ENCODE peak calls at places on chromosome 7, in five cellular contexts. One of them, this sample, is unnamed. For H3K27me3, the result is how much of the 10 kb centered on the place peaks cover.

GRCh38 chr7:33845991-33846509 is 59.3 kb upstream of the BMPER start:
- DNase-seq in astrocyte: peak
- DNase-seq in H1: no peak
- DNase-seq in kidney epithelial cell: no peak
- DNase-seq in thyroid gland: no peak
- DNase-seq in this sample: no peak

GRCh38 chr7:98922392-98923107 is 44.2 kb downstream of the TRRAP start:
- DNase-seq in astrocyte: peak
- DNase-seq in H1: no peak
- DNase-seq in kidney epithelial cell: no peak
- DNase-seq in thyroid gland: no peak
- DNase-seq in this sample: peak

GRCh38 chr7:130363156-130363847 is 17.0 kb upstream of the CPA1 start:
- DNase-seq in astrocyte: peak
- DNase-seq in H1: no peak
- DNase-seq in kidney epithelial cell: peak
- DNase-seq in thyroid gland: no peak
- DNase-seq in this sample: peak

GRCh38 chr7:112665709-112666108 is 124.5 kb downstream of the TMEM168 start:
- DNase-seq in astrocyte: no peak
- DNase-seq in H1: no peak
- DNase-seq in kidney epithelial cell: no peak
- DNase-seq in thyroid gland: no peak
- DNase-seq in this sample: peak

GRCh38 chr7:75762350-75762917 is 9.6 kb downstream of the CCL26 start:
- DNase-seq in astrocyte: peak
- DNase-seq in H1: no peak
- DNase-seq in kidney epithelial cell: peak
- DNase-seq in thyroid gland: peak
- DNase-seq in this sample: peak

GRCh38 chr7:70402069-70402468 is 729.9 kb upstream of the GALNT17 start:
- DNase-seq in astrocyte: no peak
- DNase-seq in H1: no peak
- DNase-seq in kidney epithelial cell: no peak
- DNase-seq in thyroid gland: no peak
- DNase-seq in this sample: no peak

GRCh38 chr7:47536705-47537611 is 45.0 kb downstream of the TNS3 start:
- DNase-seq in astrocyte: peak
- DNase-seq in H1: no peak
- DNase-seq in kidney epithelial cell: no peak
- DNase-seq in thyroid gland: peak
- DNase-seq in this sample: peak

GRCh38 chr7:31340603-31341002 is at the start of gene NEUROD6:
- DNase-seq in astrocyte: no peak
- DNase-seq in H1: no peak
- DNase-seq in kidney epithelial cell: no peak
- DNase-seq in thyroid gland: no peak
- DNase-seq in this sample: no peak

GRCh38 chr7:151800861-151801260 is 76.1 kb downstream of the PRKAG2 start:
- DNase-seq in astrocyte: no peak
- DNase-seq in H1: no peak
- DNase-seq in kidney epithelial cell: no peak
- DNase-seq in thyroid gland: no peak
- DNase-seq in this sample: no peak

GRCh38 chr7:82164813-82165212 is 278.8 kb downstream of the CACNA2D1 start:
- DNase-seq in astrocyte: peak
- DNase-seq in H1: no peak
- DNase-seq in kidney epithelial cell: no peak
- DNase-seq in thyroid gland: no peak
- DNase-seq in this sample: peak

GRCh38 chr7:93890464-93891068 is at the start of gene TFPI2:
- DNase-seq in astrocyte: peak
- DNase-seq in H1: peak
- DNase-seq in kidney epithelial cell: peak
- DNase-seq in thyroid gland: no peak
- DNase-seq in this sample: peak

GRCh38 chr7:82229164-82229563 is 214.4 kb downstream of the CACNA2D1 start:
- DNase-seq in astrocyte: no peak
- DNase-seq in H1: no peak
- DNase-seq in kidney epithelial cell: no peak
- DNase-seq in thyroid gland: no peak
- DNase-seq in this sample: no peak

GRCh38 chr7:101985646-101986199 is 168.3 kb downstream of the CUX1 start:
- DNase-seq in astrocyte: no peak
- DNase-seq in H1: no peak
- DNase-seq in kidney epithelial cell: no peak
- DNase-seq in thyroid gland: no peak
- DNase-seq in this sample: no peak

GRCh38 chr7:48109848-48110663 is 21.0 kb downstream of the UPP1 start:
- DNase-seq in astrocyte: no peak
- DNase-seq in H1: peak
- DNase-seq in kidney epithelial cell: no peak
- DNase-seq in thyroid gland: peak
- DNase-seq in this sample: peak

GRCh38 chr7:12111461-12112405 is 99.4 kb upstream of the TMEM106B start:
- DNase-seq in astrocyte: peak
- DNase-seq in H1: peak
- DNase-seq in kidney epithelial cell: no peak
- DNase-seq in thyroid gland: peak
- DNase-seq in this sample: peak

GRCh38 chr7:1691601-1692499 is 21.8 kb downstream of the ELFN1 start:
- DNase-seq in astrocyte: peak
- DNase-seq in H1: peak
- DNase-seq in kidney epithelial cell: peak
- DNase-seq in thyroid gland: no peak
- DNase-seq in this sample: no peak

GRCh38 chr7:55104123-55104522 is 85.3 kb downstream of the EGFR start:
- DNase-seq in astrocyte: no peak
- DNase-seq in H1: no peak
- DNase-seq in kidney epithelial cell: no peak
- DNase-seq in thyroid gland: no peak
- DNase-seq in this sample: no peak

GRCh38 chr7:73427902-73428696 is 5.5 kb upstream of the FZD9 start:
- DNase-seq in astrocyte: no peak
- DNase-seq in H1: no peak
- DNase-seq in kidney epithelial cell: no peak
- DNase-seq in thyroid gland: no peak
- DNase-seq in this sample: no peak

GRCh38 chr7:116172353-116172752 is 38.0 kb upstream of the TES start:
- DNase-seq in astrocyte: no peak
- DNase-seq in H1: no peak
- DNase-seq in kidney epithelial cell: no peak
- DNase-seq in thyroid gland: no peak
- DNase-seq in this sample: peak

GRCh38 chr7:19404912-19405329 is 259.7 kb upstream of the FERD3L start:
- DNase-seq in astrocyte: peak
- DNase-seq in H1: no peak
- DNase-seq in kidney epithelial cell: peak
- DNase-seq in thyroid gland: peak
- DNase-seq in this sample: peak

GRCh38 chr7:42686594-42687156 is 225.2 kb downstream of the C7orf25 start:
- DNase-seq in astrocyte: no peak
- DNase-seq in H1: peak
- DNase-seq in kidney epithelial cell: no peak
- DNase-seq in thyroid gland: no peak
- DNase-seq in this sample: no peak

GRCh38 chr7:80942261-80943041 is 23.6 kb upstream of the SEMA3C start:
- DNase-seq in astrocyte: peak
- DNase-seq in H1: no peak
- DNase-seq in kidney epithelial cell: peak
- DNase-seq in thyroid gland: peak
- DNase-seq in this sample: peak

GRCh38 chr7:78151229-78151628 is 352.7 kb downstream of the PHTF2 start:
- DNase-seq in astrocyte: peak
- DNase-seq in H1: no peak
- DNase-seq in kidney epithelial cell: no peak
- DNase-seq in thyroid gland: no peak
- DNase-seq in this sample: peak

GRCh38 chr7:5284304-5285281 is 1.9 kb downstream of the SLC29A4 start:
- DNase-seq in astrocyte: no peak
- DNase-seq in H1: peak
- DNase-seq in kidney epithelial cell: no peak
- DNase-seq in thyroid gland: peak
- DNase-seq in this sample: peak
- H3K27me3 ChIP-seq in astrocyte: under half
- H3K27me3 ChIP-seq in H1: under half
- H3K27me3 ChIP-seq in kidney epithelial cell: under half
- H3K27me3 ChIP-seq in thyroid gland: under half
- H3K27me3 ChIP-seq in this sample: under half

DNA sequence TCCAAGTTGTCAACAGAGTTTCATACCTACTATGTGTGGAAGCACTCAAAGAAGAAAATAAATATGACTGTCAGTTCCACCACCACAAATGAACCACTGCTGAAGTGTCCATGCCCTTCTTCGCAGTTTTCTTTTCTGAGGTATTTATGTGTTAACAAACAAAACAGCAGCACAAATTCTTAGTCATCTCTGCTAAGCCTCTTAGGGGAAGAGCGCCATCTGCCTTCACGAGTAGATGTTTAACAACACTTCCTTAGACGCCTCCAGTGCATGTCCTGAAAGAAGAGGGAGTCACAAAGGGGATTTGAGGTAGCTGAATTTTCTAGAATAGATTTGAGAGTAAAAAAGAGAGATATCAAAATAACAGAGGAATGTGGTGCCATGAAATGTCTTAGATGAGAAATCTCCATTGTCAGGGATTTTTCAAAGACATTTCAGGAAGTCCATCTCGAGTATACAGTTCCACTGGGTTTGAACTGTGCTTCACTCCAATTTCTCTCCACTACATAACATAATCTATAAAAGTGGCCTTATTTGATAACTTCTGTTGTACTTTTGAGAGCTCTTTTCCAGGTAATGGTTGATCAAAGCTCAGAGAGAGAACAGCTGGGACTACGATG is 775.3 kb upstream of the POM121L12 start:
- DNase-seq in astrocyte: no peak
- DNase-seq in H1: no peak
- DNase-seq in kidney epithelial cell: no peak
- DNase-seq in thyroid gland: peak
- DNase-seq in this sample: no peak
- TF ChIP-seq CTCF in astrocyte: no peak
- TF ChIP-seq CTCF in H1: peak
- TF ChIP-seq CTCF in kidney epithelial cell: peak
- TF ChIP-seq CTCF in thyroid gland: peak
- TF ChIP-seq CTCF in this sample: no peak

GRCh38 chr7:115009736-115010435 is 88.0 kb downstream of the MDFIC start:
- DNase-seq in astrocyte: peak
- DNase-seq in H1: no peak
- DNase-seq in kidney epithelial cell: no peak
- DNase-seq in thyroid gland: peak
- DNase-seq in this sample: no peak
- H3K4me3 ChIP-seq in astrocyte: no peak
- H3K4me3 ChIP-seq in H1: no peak
- H3K4me3 ChIP-seq in kidney epithelial cell: no peak
- H3K4me3 ChIP-seq in thyroid gland: no peak
- H3K4me3 ChIP-seq in this sample: no peak

GRCh38 chr7:26858229-26858568 is 6.2 kb downstream of the SKAP2 start:
- DNase-seq in astrocyte: no peak
- DNase-seq in H1: no peak
- DNase-seq in kidney epithelial cell: no peak
- DNase-seq in thyroid gland: no peak
- DNase-seq in this sample: no peak

GRCh38 chr7:26857534-26858228 is 6.7 kb downstream of the SKAP2 start:
- DNase-seq in astrocyte: no peak
- DNase-seq in H1: peak
- DNase-seq in kidney epithelial cell: no peak
- DNase-seq in thyroid gland: no peak
- DNase-seq in this sample: no peak

GRCh38 chr7:26856481-26856880 is 7.9 kb downstream of the SKAP2 start:
- DNase-seq in astrocyte: no peak
- DNase-seq in H1: no peak
- DNase-seq in kidney epithelial cell: no peak
- DNase-seq in thyroid gland: no peak
- DNase-seq in this sample: no peak

GRCh38 chr7:26858735-26859134 is 5.7 kb downstream of the SKAP2 start:
- DNase-seq in astrocyte: no peak
- DNase-seq in H1: no peak
- DNase-seq in kidney epithelial cell: no peak
- DNase-seq in thyroid gland: no peak
- DNase-seq in this sample: no peak

DNA sequence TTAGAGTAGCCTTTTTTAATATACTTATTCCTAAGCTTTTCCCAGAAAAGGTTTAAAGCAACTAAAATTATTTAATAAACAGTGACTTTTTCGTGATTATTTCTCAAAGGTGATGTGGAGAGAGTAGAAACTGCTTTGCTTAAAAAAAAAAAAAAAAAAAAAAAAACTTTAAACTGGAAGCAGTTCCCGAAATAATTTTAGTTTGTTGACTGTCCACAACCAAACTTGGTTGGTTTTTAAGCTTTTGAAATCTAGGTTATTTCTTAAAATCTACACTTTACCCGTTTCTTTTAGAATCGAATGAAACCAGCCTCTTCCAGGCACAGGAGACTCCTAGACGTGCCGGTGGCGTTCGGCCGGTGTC is 7.2 kb downstream of the SKAP2 start:
- DNase-seq in astrocyte: no peak
- DNase-seq in H1: no peak
- DNase-seq in kidney epithelial cell: no peak
- DNase-seq in thyroid gland: no peak
- DNase-seq in this sample: no peak
- H3K27me3 ChIP-seq in astrocyte: half or more
- H3K27me3 ChIP-seq in H1: under half
- H3K27me3 ChIP-seq in kidney epithelial cell: under half
- H3K27me3 ChIP-seq in thyroid gland: under half
- H3K27me3 ChIP-seq in this sample: under half

DNA sequence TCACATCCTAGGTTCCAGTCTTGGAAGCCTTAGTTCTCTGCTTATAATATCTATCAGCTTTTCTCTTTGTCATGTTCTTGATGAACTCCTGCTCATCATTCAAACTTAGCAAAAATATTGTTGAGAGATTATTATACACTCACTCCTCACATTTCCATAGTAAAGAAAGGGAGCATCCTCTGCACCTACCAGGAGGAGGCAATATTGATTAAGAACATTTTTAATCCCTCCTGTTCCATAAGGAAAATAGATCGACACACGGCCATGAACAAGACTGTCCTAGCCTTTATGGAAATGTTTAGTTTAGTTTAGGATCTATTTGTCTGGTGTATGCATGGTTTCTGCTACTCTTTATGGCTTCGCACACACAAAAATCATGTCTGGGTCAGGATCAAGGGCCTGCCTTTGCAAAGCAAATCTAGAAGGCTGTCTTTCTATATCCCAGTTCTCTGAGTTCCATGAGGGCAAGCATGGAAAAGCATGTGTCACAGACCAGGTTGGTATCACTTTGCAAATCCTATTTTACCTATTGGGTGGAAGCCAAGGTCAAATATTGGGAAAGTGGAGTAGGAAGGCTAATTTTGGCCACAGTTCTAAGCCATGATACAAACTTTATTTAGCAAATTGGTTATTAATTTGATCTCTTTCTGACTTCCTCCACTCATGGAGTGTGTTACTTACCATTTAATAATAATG is 164.4 kb downstream of the MDFIC start:
- DNase-seq in astrocyte: no peak
- DNase-seq in H1: no peak
- DNase-seq in kidney epithelial cell: no peak
- DNase-seq in thyroid gland: no peak
- DNase-seq in this sample: no peak
- TF ChIP-seq CTCF in astrocyte: no peak
- TF ChIP-seq CTCF in H1: no peak
- TF ChIP-seq CTCF in kidney epithelial cell: no peak
- TF ChIP-seq CTCF in thyroid gland: no peak
- TF ChIP-seq CTCF in this sample: no peak

GRCh38 chr7:23467731-23468720 is 2.3 kb downstream of the IGF2BP3 start:
- DNase-seq in astrocyte: peak
- DNase-seq in H1: peak
- DNase-seq in kidney epithelial cell: no peak
- DNase-seq in thyroid gland: no peak
- DNase-seq in this sample: no peak
- H3K4me3 ChIP-seq in astrocyte: peak
- H3K4me3 ChIP-seq in H1: peak
- H3K4me3 ChIP-seq in kidney epithelial cell: peak
- H3K4me3 ChIP-seq in thyroid gland: no peak
- H3K4me3 ChIP-seq in this sample: peak